ENCODE peak calls at places on chromosomes 13 and 19, in six cellular contexts. G is hepatic stellate cell, M is PC-9, T is Calu3, U is left ventricle myocardium inferior, X is uterus. Y is an unnamed sample.
A peak's percentile ranks its signal among the peaks of the same experiment; 100 is the strongest.

GRCh38 chr19:36973021-36973843 is 57.1 kb downstream of the ZNF568 start:
- DNase-seq in U (peak; percentile 87), G (peak; percentile 84), T (no peak), M (no peak), X (peak; percentile 79), Y (peak; percentile 5)

GRCh38 chr13:42750858-42751257 is 30.5 kb upstream of the FAM216B start:
- DNase-seq in U (no peak), X (no peak), T (no peak), M (no peak), G (no peak), Y (no peak)

GRCh38 chr19:1860133-1860775 is 3.1 kb downstream of the KLF16 start:
- DNase-seq in T (peak; percentile 62), U (no peak), G (peak; percentile 90), X (peak; percentile 74), M (no peak), Y (peak; percentile 74)

GRCh38 chr19:33547676-33548075 is 26.1 kb upstream of the PEPD start:
- DNase-seq in M (no peak), U (no peak), X (no peak), G (no peak), T (no peak), Y (no peak)

GRCh38 chr13:104296301-104296700 is 1230.1 kb upstream of the SLC10A2 start:
- DNase-seq in U (no peak), T (no peak), M (no peak), G (no peak), X (no peak), Y (no peak)

GRCh38 chr13:79767126-79767525 is 286.2 kb downstream of the NDFIP2 start:
- DNase-seq in M (peak; percentile 98), U (no peak), T (no peak), X (no peak), G (no peak), Y (no peak)

GRCh38 chr19:38194061-38194701 is 29.8 kb downstream of the DPF1 start:
- DNase-seq in G (no peak), T (no peak), X (no peak), M (no peak), U (no peak), Y (no peak)

GRCh38 chr19:48625891-48626327 is 6.6 kb downstream of the SPHK2 start:
- DNase-seq in U (no peak), X (no peak), T (no peak), M (no peak), G (no peak), Y (no peak)

GRCh38 chr13:76769238-76769859 is 116.9 kb downstream of the KCTD12 start:
- DNase-seq in U (no peak), X (no peak), T (no peak), M (no peak), G (no peak), Y (no peak)

GRCh38 chr13:30576528-30576927 is 41.2 kb upstream of the USPL1 start:
- DNase-seq in X (no peak), U (no peak), T (no peak), G (no peak), M (peak; percentile 47), Y (peak; percentile 25)

GRCh38 chr13:45451282-45451681 is 13.5 kb upstream of the COG3 start:
- DNase-seq in U (no peak), T (no peak), M (no peak), X (no peak), G (no peak), Y (no peak)

GRCh38 chr19:13024126-13024957 is 29.1 kb downstream of the NFIX start:
- DNase-seq in U (no peak), G (peak; percentile 41), M (no peak), X (peak; percentile 47), T (no peak), Y (no peak)

GRCh38 chr13:27203854-27204253 is 32.2 kb upstream of the USP12 start:
- DNase-seq in U (no peak), M (no peak), G (no peak), X (no peak), T (no peak), Y (no peak)

GRCh38 chr13:83895994-83896580 is 13.8 kb upstream of the SLITRK1 start:
- DNase-seq in G (no peak), T (no peak), X (no peak), M (no peak), U (no peak), Y (no peak)

GRCh38 chr19:44867578-44867977 is 21.5 kb downstream of the NECTIN2 start:
- DNase-seq in M (no peak), G (no peak), T (no peak), U (no peak), X (no peak), Y (no peak)

GRCh38 chr13:90448466-90449037 is 898.9 kb upstream of the MIR17HG start:
- DNase-seq in U (no peak), X (no peak), M (no peak), T (no peak), G (no peak), Y (no peak)

GRCh38 chr13:112674412-112675383 is 15.1 kb upstream of the ATP11A start:
- DNase-seq in U (no peak), T (no peak), G (no peak), X (no peak), M (no peak), Y (no peak)

GRCh38 chr19:46915386-46915785 is 54.6 kb downstream of the ARHGAP35 start:
- DNase-seq in X (no peak), U (no peak), M (no peak), T (no peak), G (no peak), Y (no peak)

GRCh38 chr13:87680298-87680697 is 9.1 kb downstream of the SLITRK5 start:
- DNase-seq in T (peak; percentile 2), U (no peak), M (peak; percentile 79), X (no peak), G (no peak), Y (no peak)

GRCh38 chr19:7227735-7228134 is 66.5 kb downstream of the INSR start:
- DNase-seq in T (no peak), U (no peak), X (no peak), M (no peak), G (no peak), Y (no peak)

GRCh38 chr19:30978639-30979038 is 370.6 kb downstream of the TSHZ3 start:
- DNase-seq in G (no peak), X (no peak), T (no peak), M (no peak), U (no peak), Y (no peak)

GRCh38 chr13:31154939-31155338 is 6.8 kb downstream of the HSPH1 start:
- DNase-seq in X (no peak), M (no peak), G (no peak), T (no peak), U (no peak), Y (no peak)

GRCh38 chr13:42039457-42039945 is 8.9 kb upstream of the DGKH start:
- DNase-seq in U (no peak), G (no peak), M (peak; percentile 35), X (no peak), T (peak; percentile 2), Y (no peak)

GRCh38 chr19:40009674-40010073 is 12.8 kb downstream of the ZNF546 start:
- DNase-seq in T (no peak), M (no peak), G (no peak), X (no peak), U (no peak), Y (no peak)

GRCh38 chr19:5394907-5395505 is 54.4 kb upstream of the PTPRS start:
- DNase-seq in X (no peak), U (no peak), M (no peak), G (no peak), T (no peak), Y (no peak)

GRCh38 chr19:40270362-40271089 is 14.6 kb downstream of the AKT2 start:
- DNase-seq in G (no peak), T (no peak), U (no peak), X (no peak), M (no peak), Y (no peak)

GRCh38 chr19:43672061-43672679 is 2.2 kb upstream of the PLAUR start:
- DNase-seq in X (no peak), U (no peak), G (no peak), M (no peak), T (peak; percentile 32), Y (no peak)

GRCh38 chr19:36573948-36574726 is 1.0 kb upstream of the ZNF529 start:
- DNase-seq in U (no peak), M (peak; percentile 61), T (peak; percentile 2), X (no peak), G (no peak), Y (no peak)

GRCh38 chr13:47480941-47481340 is 520.1 kb downstream of the SUCLA2 start:
- DNase-seq in M (no peak), G (no peak), X (no peak), U (no peak), T (no peak), Y (no peak)

GRCh38 chr13:77859450-77859849 is 59.2 kb downstream of the EDNRB start:
- DNase-seq in U (peak; percentile 16), T (no peak), M (no peak), G (no peak), X (peak; percentile 38), Y (peak; percentile 62)

GRCh38 chr19:3642987-3643386 is 16.4 kb upstream of the CACTIN start:
- DNase-seq in X (no peak), M (no peak), T (no peak), G (no peak), U (no peak), Y (no peak)

GRCh38 chr19:11373166-11373884 is 1.1 kb upstream of the SWSAP1 start:
- DNase-seq in U (no peak), M (no peak), G (peak; percentile 63), T (no peak), X (no peak), Y (peak; percentile 71)

GRCh38 chr13:37495046-37495445 is 103.5 kb downstream of the POSTN start:
- DNase-seq in T (no peak), U (no peak), G (no peak), X (no peak), M (peak; percentile 61), Y (no peak)

GRCh38 chr19:48454150-48454730 is 1.1 kb upstream of the KCNJ14 start:
- DNase-seq in M (no peak), G (no peak), U (no peak), T (no peak), X (no peak), Y (no peak)

Y was measured in HL-60.